ENCODE peak calls at places on chromosomes 6 and 20, in four cellular contexts. One of them, this sample, is unnamed.

GRCh38 chr6:20789162-20789561 is 254.9 kb downstream of the CDKAL1 start:
- DNase-seq in fibroblast of lung: peak; percentile 56
- DNase-seq in upper lobe of right lung: no peak
- DNase-seq in tibial artery: no peak
- DNase-seq in this sample: no peak

GRCh38 chr6:431986-432385 is 40.4 kb downstream of the IRF4 start:
- DNase-seq in fibroblast of lung: peak; percentile 38
- DNase-seq in upper lobe of right lung: no peak
- DNase-seq in tibial artery: no peak
- DNase-seq in this sample: no peak

GRCh38 chr6:112881828-112882227 is 534.7 kb downstream of the RFPL4B start:
- DNase-seq in fibroblast of lung: no peak
- DNase-seq in upper lobe of right lung: no peak
- DNase-seq in tibial artery: no peak
- DNase-seq in this sample: no peak

GRCh38 chr6:17450825-17451224 is 57.4 kb downstream of the CAP2 start:
- DNase-seq in fibroblast of lung: no peak
- DNase-seq in upper lobe of right lung: no peak
- DNase-seq in tibial artery: no peak
- DNase-seq in this sample: no peak

GRCh38 chr20:46939031-46939430 is 44.4 kb downstream of the EYA2 start:
- DNase-seq in fibroblast of lung: no peak
- DNase-seq in upper lobe of right lung: no peak
- DNase-seq in tibial artery: no peak
- DNase-seq in this sample: no peak

GRCh38 chr6:98828210-98828798 is 6.1 kb upstream of the POU3F2 start:
- DNase-seq in fibroblast of lung: no peak
- DNase-seq in upper lobe of right lung: no peak
- DNase-seq in tibial artery: no peak
- DNase-seq in this sample: no peak

GRCh38 chr6:128188678-128189077 is 287.8 kb upstream of the THEMIS start:
- DNase-seq in fibroblast of lung: no peak
- DNase-seq in upper lobe of right lung: no peak
- DNase-seq in tibial artery: no peak
- DNase-seq in this sample: no peak

GRCh38 chr6:151747890-151748289 is 59.6 kb upstream of the ESR1 start:
- DNase-seq in fibroblast of lung: no peak
- DNase-seq in upper lobe of right lung: no peak
- DNase-seq in tibial artery: no peak
- DNase-seq in this sample: no peak

GRCh38 chr6:113082691-113083090 is 735.6 kb downstream of the RFPL4B start:
- DNase-seq in fibroblast of lung: peak; percentile 85
- DNase-seq in upper lobe of right lung: no peak
- DNase-seq in tibial artery: no peak
- DNase-seq in this sample: no peak

GRCh38 chr20:50758469-50758868 is 27.1 kb downstream of the PARD6B start:
- DNase-seq in fibroblast of lung: no peak
- DNase-seq in upper lobe of right lung: no peak
- DNase-seq in tibial artery: no peak
- DNase-seq in this sample: no peak

GRCh38 chr6:170294813-170295518 is 4.1 kb upstream of the DLL1 start:
- DNase-seq in fibroblast of lung: no peak
- DNase-seq in upper lobe of right lung: no peak
- DNase-seq in tibial artery: no peak
- DNase-seq in this sample: no peak

GRCh38 chr6:119129148-119129967 is 50.9 kb upstream of the FAM184A start:
- DNase-seq in fibroblast of lung: peak; percentile 88
- DNase-seq in upper lobe of right lung: no peak
- DNase-seq in tibial artery: no peak
- DNase-seq in this sample: no peak

GRCh38 chr6:12115492-12115891 is 103.4 kb downstream of the HIVEP1 start:
- DNase-seq in fibroblast of lung: no peak
- DNase-seq in upper lobe of right lung: no peak
- DNase-seq in tibial artery: no peak
- DNase-seq in this sample: no peak

GRCh38 chr20:57881466-57882405 is 171.9 kb upstream of the PMEPA1 start:
- DNase-seq in fibroblast of lung: no peak
- DNase-seq in upper lobe of right lung: no peak
- DNase-seq in tibial artery: no peak
- DNase-seq in this sample: no peak

GRCh38 chr6:35209081-35209480 is 4.7 kb upstream of the SCUBE3 start:
- DNase-seq in fibroblast of lung: no peak
- DNase-seq in upper lobe of right lung: no peak
- DNase-seq in tibial artery: no peak
- DNase-seq in this sample: no peak

GRCh38 chr20:21147593-21147992 is 21.7 kb downstream of the KIZ start:
- DNase-seq in fibroblast of lung: no peak
- DNase-seq in upper lobe of right lung: no peak
- DNase-seq in tibial artery: no peak
- DNase-seq in this sample: no peak

GRCh38 chr6:106702451-106703110 is 73.2 kb downstream of the QRSL1 start:
- DNase-seq in fibroblast of lung: no peak
- DNase-seq in upper lobe of right lung: no peak
- DNase-seq in tibial artery: no peak
- DNase-seq in this sample: no peak

GRCh38 chr6:66866801-66867200 is 1159.8 kb upstream of the EYS start:
- DNase-seq in fibroblast of lung: no peak
- DNase-seq in upper lobe of right lung: no peak
- DNase-seq in tibial artery: no peak
- DNase-seq in this sample: no peak

GRCh38 chr6:157266274-157267101 is 56.8 kb downstream of the TMEM242 start:
- DNase-seq in fibroblast of lung: no peak
- DNase-seq in upper lobe of right lung: no peak
- DNase-seq in tibial artery: peak; percentile 10
- DNase-seq in this sample: no peak

GRCh38 chr6:42452171-42453026 is 673 bp upstream of the TRERF1 start:
- DNase-seq in fibroblast of lung: peak; percentile 91
- DNase-seq in upper lobe of right lung: peak; percentile 81
- DNase-seq in tibial artery: peak; percentile 59
- DNase-seq in this sample: peak; percentile 75

GRCh38 chr6:11042750-11043551 is 1.2 kb downstream of the ELOVL2 start:
- DNase-seq in fibroblast of lung: peak; percentile 19
- DNase-seq in upper lobe of right lung: no peak
- DNase-seq in tibial artery: no peak
- DNase-seq in this sample: no peak

GRCh38 chr6:10999994-11000393 is 44.1 kb downstream of the ELOVL2 start:
- DNase-seq in fibroblast of lung: peak; percentile 71
- DNase-seq in upper lobe of right lung: no peak
- DNase-seq in tibial artery: no peak
- DNase-seq in this sample: peak; percentile 59

GRCh38 chr6:129491436-129491835 is 218.5 kb downstream of the ARHGAP18 start:
- DNase-seq in fibroblast of lung: peak; percentile 38
- DNase-seq in upper lobe of right lung: no peak
- DNase-seq in tibial artery: no peak
- DNase-seq in this sample: peak; percentile 5

GRCh38 chr6:153170511-153170910 is 39.4 kb upstream of the RGS17 start:
- DNase-seq in fibroblast of lung: no peak
- DNase-seq in upper lobe of right lung: no peak
- DNase-seq in tibial artery: no peak
- DNase-seq in this sample: peak; percentile 43

GRCh38 chr20:22379472-22379871 is 204.9 kb downstream of the FOXA2 start:
- DNase-seq in fibroblast of lung: peak; percentile 45
- DNase-seq in upper lobe of right lung: no peak
- DNase-seq in tibial artery: no peak
- DNase-seq in this sample: peak; percentile 79

GRCh38 chr6:82712826-82713225 is 349.2 kb downstream of the TPBG start:
- DNase-seq in fibroblast of lung: peak; percentile 5
- DNase-seq in upper lobe of right lung: no peak
- DNase-seq in tibial artery: no peak
- DNase-seq in this sample: no peak

GRCh38 chr6:125370343-125370742 is 68.6 kb upstream of the HDDC2 start:
- DNase-seq in fibroblast of lung: no peak
- DNase-seq in upper lobe of right lung: no peak
- DNase-seq in tibial artery: no peak
- DNase-seq in this sample: no peak

GRCh38 chr20:1328680-1329330 is at the start of gene SDCBP2:
- DNase-seq in fibroblast of lung: no peak
- DNase-seq in upper lobe of right lung: peak; percentile 77
- DNase-seq in tibial artery: no peak
- DNase-seq in this sample: no peak

GRCh38 chr6:287500-287883 is 4.8 kb upstream of the DUSP22 start:
- DNase-seq in fibroblast of lung: no peak
- DNase-seq in upper lobe of right lung: no peak
- DNase-seq in tibial artery: no peak
- DNase-seq in this sample: peak; percentile 58

GRCh38 chr20:1672728-1673127 is 15.1 kb upstream of the SIRPG start:
- DNase-seq in fibroblast of lung: no peak
- DNase-seq in upper lobe of right lung: no peak
- DNase-seq in tibial artery: no peak
- DNase-seq in this sample: no peak

GRCh38 chr20:59580208-59580980 is 23.9 kb upstream of the PHACTR3 start:
- DNase-seq in fibroblast of lung: no peak
- DNase-seq in upper lobe of right lung: no peak
- DNase-seq in tibial artery: no peak
- DNase-seq in this sample: no peak

GRCh38 chr6:124949706-124950105 is 12.5 kb upstream of the RNF217 start:
- DNase-seq in fibroblast of lung: no peak
- DNase-seq in upper lobe of right lung: no peak
- DNase-seq in tibial artery: no peak
- DNase-seq in this sample: no peak

GRCh38 chr20:51650685-51651134 is 108.2 kb upstream of the NFATC2 start:
- DNase-seq in fibroblast of lung: peak; percentile 60
- DNase-seq in upper lobe of right lung: no peak
- DNase-seq in tibial artery: no peak
- DNase-seq in this sample: no peak

GRCh38 chr6:163782436-163783003 is 368.0 kb downstream of the QKI start:
- DNase-seq in fibroblast of lung: no peak
- DNase-seq in upper lobe of right lung: no peak
- DNase-seq in tibial artery: no peak
- DNase-seq in this sample: no peak

GRCh38 chr6:131754715-131755567 is 44.1 kb upstream of the CTAGE9 start:
- DNase-seq in fibroblast of lung: no peak
- DNase-seq in upper lobe of right lung: no peak
- DNase-seq in tibial artery: no peak
- DNase-seq in this sample: no peak

GRCh38 chr20:9977629-9978028 is 57.2 kb upstream of the ANKEF1 start:
- DNase-seq in fibroblast of lung: no peak
- DNase-seq in upper lobe of right lung: no peak
- DNase-seq in tibial artery: no peak
- DNase-seq in this sample: no peak

GRCh38 chr6:35008858-35009257 is 119.8 kb downstream of the ANKS1A start:
- DNase-seq in fibroblast of lung: no peak
- DNase-seq in upper lobe of right lung: no peak
- DNase-seq in tibial artery: no peak
- DNase-seq in this sample: no peak

GRCh38 chr20:36465109-36466080 is 75.9 kb upstream of the MYL9 start:
- DNase-seq in fibroblast of lung: peak; percentile 78
- DNase-seq in upper lobe of right lung: no peak
- DNase-seq in tibial artery: peak; percentile 76
- DNase-seq in this sample: peak; percentile 96

GRCh38 chr20:50610212-50610718 is 81.1 kb downstream of the RIPOR3 start:
- DNase-seq in fibroblast of lung: no peak
- DNase-seq in upper lobe of right lung: no peak
- DNase-seq in tibial artery: no peak
- DNase-seq in this sample: no peak

GRCh38 chr6:72755752-72756151 is 133.9 kb downstream of the KCNQ5 start:
- DNase-seq in fibroblast of lung: no peak
- DNase-seq in upper lobe of right lung: no peak
- DNase-seq in tibial artery: no peak
- DNase-seq in this sample: no peak
- H3K9me3 ChIP-seq in fibroblast of lung: no peaks in the 10 kb centered on the region
- H3K9me3 ChIP-seq in upper lobe of right lung: no peaks in the 10 kb centered on the region
- H3K9me3 ChIP-seq in tibial artery: no peaks in the 10 kb centered on the region
- H3K9me3 ChIP-seq in this sample: no peaks in the 10 kb centered on the region

GRCh38 chr20:31239139-31239538 is 18.3 kb upstream of the DEFB115 start:
- DNase-seq in fibroblast of lung: no peak
- DNase-seq in upper lobe of right lung: no peak
- DNase-seq in tibial artery: no peak
- DNase-seq in this sample: no peak

GRCh38 chr20:31237763-31238162 is 19.7 kb upstream of the DEFB115 start:
- DNase-seq in fibroblast of lung: no peak
- DNase-seq in upper lobe of right lung: no peak
- DNase-seq in tibial artery: no peak
- DNase-seq in this sample: no peak

GRCh38 chr20:31236953-31237352 is 20.5 kb upstream of the DEFB115 start:
- DNase-seq in fibroblast of lung: no peak
- DNase-seq in upper lobe of right lung: no peak
- DNase-seq in tibial artery: no peak
- DNase-seq in this sample: no peak
- H3K9me3 ChIP-seq in fibroblast of lung: peaks cover 3% of the 10 kb centered on the region
- H3K9me3 ChIP-seq in upper lobe of right lung: peaks cover 38% of the 10 kb centered on the region
- H3K9me3 ChIP-seq in tibial artery: peaks cover 52% of the 10 kb centered on the region
- H3K9me3 ChIP-seq in this sample: peaks cover 21% of the 10 kb centered on the region

DNA sequence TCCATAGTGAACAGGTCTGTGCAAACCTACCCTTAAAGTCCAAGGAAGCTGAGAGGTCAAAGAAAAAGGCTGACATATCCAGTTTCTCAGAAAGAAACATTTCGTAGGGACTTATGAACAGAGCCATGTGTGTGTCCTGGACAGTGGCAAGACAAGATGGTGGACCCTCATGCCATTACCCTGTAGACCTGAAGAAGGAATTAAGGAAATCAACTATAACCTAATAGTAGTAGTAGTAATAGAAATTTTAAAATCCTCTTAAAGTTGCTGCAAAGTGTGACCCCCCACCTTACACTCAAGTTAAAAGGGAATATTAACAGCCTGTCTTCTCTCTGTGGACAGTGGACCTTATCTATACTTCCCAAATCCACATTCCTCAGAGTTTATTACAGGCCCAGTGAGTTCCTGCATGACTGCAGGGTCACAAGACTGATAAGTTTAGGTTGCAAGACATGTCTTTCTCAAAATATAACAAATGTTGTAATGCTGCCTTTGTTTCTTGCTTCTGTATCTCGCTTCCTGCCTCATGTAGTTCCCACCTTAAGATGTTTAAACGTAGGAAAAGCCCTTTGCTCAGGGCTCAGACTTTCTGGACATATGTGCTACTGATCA is 10.6 kb downstream of the IL22RA2 start:
- DNase-seq in fibroblast of lung: no peak
- DNase-seq in upper lobe of right lung: no peak
- DNase-seq in tibial artery: no peak
- DNase-seq in this sample: no peak
- H3K9me3 ChIP-seq in fibroblast of lung: no peaks in the 10 kb centered on the region
- H3K9me3 ChIP-seq in upper lobe of right lung: no peaks in the 10 kb centered on the region
- H3K9me3 ChIP-seq in tibial artery: no peaks in the 10 kb centered on the region
- H3K9me3 ChIP-seq in this sample: peaks cover 12% of the 10 kb centered on the region

GRCh38 chr6:29758761-29759160 is 35.5 kb downstream of the HLA-F start:
- DNase-seq in fibroblast of lung: no peak
- DNase-seq in upper lobe of right lung: no peak
- DNase-seq in tibial artery: no peak
- DNase-seq in this sample: no peak
- H3K9me3 ChIP-seq in fibroblast of lung: no peaks in the 10 kb centered on the region
- H3K9me3 ChIP-seq in upper lobe of right lung: no peaks in the 10 kb centered on the region
- H3K9me3 ChIP-seq in tibial artery: no peaks in the 10 kb centered on the region
- H3K9me3 ChIP-seq in this sample: no peaks in the 10 kb centered on the region

GRCh38 chr6:168666751-168667427 is 225.9 kb downstream of the SMOC2 start:
- DNase-seq in fibroblast of lung: no peak
- DNase-seq in upper lobe of right lung: peak; percentile 23
- DNase-seq in tibial artery: no peak
- DNase-seq in this sample: no peak
- H3K9me3 ChIP-seq in fibroblast of lung: no peaks in the 10 kb centered on the region
- H3K9me3 ChIP-seq in upper lobe of right lung: no peaks in the 10 kb centered on the region
- H3K9me3 ChIP-seq in tibial artery: no peaks in the 10 kb centered on the region
- H3K9me3 ChIP-seq in this sample: no peaks in the 10 kb centered on the region